ENCODE peak calls at places on chromosomes 16 and 17, in five cellular contexts. E, U, Y, C and T are unnamed samples.

GRCh38 chr17:77437017-77437416 is 296.2 kb downstream of the SEC14L1 start:
- DNase-seq in Y (peak), E (no peak), U (no peak), C (peak), T (no peak)

GRCh38 chr17:51391992-51392654 is 131.8 kb downstream of the UTP18 start:
- DNase-seq in C (no peak), Y (no peak), E (peak), U (no peak), T (peak)

GRCh38 chr16:381788-382717 is at the start of gene PGAP6:
- DNase-seq in Y (peak), U (peak), E (peak), C (peak), T (peak)

GRCh38 chr16:88504489-88505404 is 51.7 kb downstream of the ZFPM1 start:
- DNase-seq in Y (no peak), E (no peak), U (no peak), C (no peak), T (peak)

GRCh38 chr16:88844412-88845118 is 12.2 kb downstream of the GALNS start:
- DNase-seq in U (no peak), E (no peak), C (no peak), Y (no peak), T (no peak)

GRCh38 chr16:16138034-16138635 is 85.2 kb downstream of the ABCC6 start:
- DNase-seq in C (no peak), E (no peak), Y (no peak), U (no peak), T (no peak)

GRCh38 chr17:43210576-43210975 is 1.1 kb upstream of the TMEM106A start:
- DNase-seq in U (no peak), E (no peak), Y (no peak), C (no peak), T (no peak)

GRCh38 chr17:59846391-59847165 is 46.2 kb downstream of the TUBD1 start:
- DNase-seq in U (peak), Y (peak), E (peak), C (no peak), T (peak)